ENCODE peak calls at places on chromosomes 4 and X, in six cellular contexts. V is IMR-90, Y is substantia nigra, B is aorta, Z is dorsolateral prefrontal cortex, G is RWPE1. D is an unnamed sample.

GRCh38 chrX:18210470-18210869 is 10.2 kb downstream of the BEND2 start:
- DNase-seq in V (peak), Y (no peak), B (no peak), Z (no peak), G (no peak), D (no peak)

GRCh38 chrX:39725114-39725513 is 372.6 kb downstream of the BCOR start:
- DNase-seq in V (no peak), Y (no peak), B (no peak), Z (no peak), G (no peak), D (no peak)

GRCh38 chr4:128256539-128256938 is 31.1 kb downstream of the PGRMC2 start:
- DNase-seq in V (no peak), Y (no peak), B (no peak), Z (no peak), G (no peak), D (no peak)

GRCh38 chr4:55546633-55547460 is at the start of gene CLOCK:
- DNase-seq in V (peak), Y (peak), B (peak), Z (peak), G (peak), D (peak)

GRCh38 chr4:53855886-53856260 is 208.5 kb downstream of the CHIC2 start:
- DNase-seq in V (peak), Y (no peak), B (no peak), Z (no peak), G (no peak), D (no peak)

GRCh38 chr4:74168841-74169240 is 10.9 kb downstream of the MTHFD2L start:
- DNase-seq in V (no peak), Y (no peak), B (no peak), Z (no peak), G (no peak), D (no peak)

GRCh38 chr4:149754526-149754925 is 61.1 kb downstream of the IQCM start:
- DNase-seq in V (peak), Y (no peak), B (no peak), Z (no peak), G (no peak), D (no peak)

GRCh38 chr4:168840988-168841681 is 168.9 kb downstream of the CBR4 start:
- DNase-seq in V (no peak), Y (no peak), B (no peak), Z (peak), G (no peak), D (no peak)

GRCh38 chr4:82898322-82899243 is 2.0 kb upstream of the THAP9 start:
- DNase-seq in V (peak), Y (no peak), B (no peak), Z (no peak), G (no peak), D (peak)

DNA sequence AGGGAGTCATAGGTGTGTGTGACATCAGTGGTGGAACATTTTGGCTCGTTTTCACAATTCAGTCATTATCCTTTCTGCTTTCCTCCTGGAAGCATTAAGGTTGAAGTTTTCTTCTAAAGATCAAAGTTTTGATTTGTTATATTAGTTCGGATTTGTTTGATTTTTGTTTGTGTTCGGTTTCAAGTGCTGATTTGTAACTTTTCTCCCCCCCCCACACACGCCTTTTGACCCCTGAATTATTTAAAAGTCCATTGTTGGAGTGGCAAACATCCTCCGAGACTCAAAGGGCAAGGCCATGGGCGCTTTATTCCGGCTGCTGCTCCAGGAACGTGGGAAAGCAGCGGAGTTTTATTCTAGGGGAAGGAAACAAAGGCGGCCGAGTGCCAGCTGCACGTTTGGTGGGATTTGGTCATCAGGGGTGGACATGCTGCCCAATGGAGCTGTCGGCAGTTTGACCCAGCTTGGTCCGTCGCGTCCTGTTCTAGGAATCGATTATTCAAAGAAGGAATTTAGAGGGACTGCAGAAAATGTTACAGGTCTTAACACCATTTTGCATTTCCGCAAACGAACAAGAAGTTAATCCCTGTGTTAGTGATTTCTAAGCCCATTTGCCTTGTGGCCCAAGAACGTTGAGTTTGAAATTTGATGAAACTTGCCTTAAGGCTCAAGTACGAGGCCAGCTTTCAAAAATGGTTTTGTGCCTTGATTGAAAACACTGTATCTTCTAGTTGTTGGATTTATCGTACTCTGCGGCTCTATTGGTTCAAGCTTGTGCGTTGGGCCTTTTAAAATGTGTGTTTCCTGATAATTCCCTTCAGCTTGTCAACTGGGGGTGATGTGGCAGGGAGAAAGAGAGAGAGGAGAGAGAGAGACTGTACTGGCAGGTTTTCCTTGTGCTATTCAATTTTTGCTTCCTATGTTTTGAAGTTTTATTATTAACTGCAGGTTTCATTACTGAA is 567 bp upstream of the ZNF41 start:
- DNase-seq in V (peak), Y (peak), B (peak), Z (no peak), G (peak), D (no peak)
- H3K27ac ChIP-seq in V (peak), Y (peak), B (peak), Z (peak), G (peak), D (peak)

GRCh38 chrX:47587091-47587891 is 5.1 kb downstream of the TIMP1 start:
- DNase-seq in V (peak), Y (no peak), B (no peak), Z (no peak), G (no peak), D (no peak)

GRCh38 chrX:47583240-47583861 is 1.1 kb downstream of the TIMP1 start:
- DNase-seq in V (no peak), Y (no peak), B (no peak), Z (no peak), G (no peak), D (no peak)

GRCh38 chrX:47585273-47585672 is 3.0 kb downstream of the TIMP1 start:
- DNase-seq in V (no peak), Y (no peak), B (no peak), Z (no peak), G (no peak), D (no peak)

GRCh38 chrX:47586043-47586787 is 4.0 kb downstream of the TIMP1 start:
- DNase-seq in V (no peak), Y (no peak), B (no peak), Z (no peak), G (no peak), D (no peak)

GRCh38 chrX:47584714-47585113 is 2.5 kb downstream of the TIMP1 start:
- DNase-seq in V (no peak), Y (no peak), B (no peak), Z (no peak), G (no peak), D (no peak)
- H3K27ac ChIP-seq in V (no peak), Y (no peak), B (peak), Z (no peak), G (no peak), D (no peak)

DNA sequence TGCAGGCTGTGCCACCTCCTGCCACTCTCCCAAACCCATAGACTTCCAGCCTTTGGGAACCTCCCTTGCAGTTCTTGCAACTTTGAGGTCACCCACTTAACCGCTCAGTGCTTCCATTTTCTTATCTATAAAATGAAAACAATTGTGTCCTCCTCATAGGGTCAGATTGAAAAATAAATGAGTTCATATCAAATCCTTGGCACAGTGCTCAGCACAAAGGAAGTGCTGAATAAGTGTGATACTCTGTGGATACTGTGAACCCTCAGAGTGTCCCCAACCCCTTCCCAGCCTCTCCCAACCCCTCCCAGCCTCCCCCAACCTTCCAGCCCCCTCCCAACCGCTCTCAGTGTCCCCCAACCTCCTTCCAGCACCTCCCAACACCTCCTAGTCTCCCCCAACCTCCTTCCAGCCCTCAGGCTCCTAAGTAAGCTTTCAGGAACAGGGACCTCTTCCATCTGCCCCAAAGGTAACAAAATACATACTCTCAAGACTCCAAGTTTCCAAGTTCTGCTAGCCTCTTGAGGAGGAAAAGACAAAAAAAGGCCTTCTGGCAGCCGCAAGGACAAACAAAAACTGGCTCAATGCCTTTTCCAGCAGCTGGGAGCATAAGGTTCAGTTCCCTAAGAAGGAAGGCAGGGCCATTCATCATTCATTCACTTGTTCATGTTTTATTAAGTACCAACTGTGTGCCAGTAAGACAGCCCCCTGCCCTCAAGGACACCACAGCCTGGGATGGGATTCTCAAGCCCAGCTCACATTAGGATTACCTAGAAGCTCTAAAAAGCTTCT is 46.1 kb upstream of the LGI2 start:
- DNase-seq in V (no peak), Y (no peak), B (no peak), Z (no peak), G (no peak), D (no peak)
- H3K27ac ChIP-seq in V (no peak), Y (no peak), B (no peak), Z (no peak), G (no peak), D (no peak)

GRCh38 chrX:153477458-153477857 is 7.1 kb upstream of the HAUS7 start:
- DNase-seq in V (no peak), Y (no peak), B (no peak), Z (no peak), G (no peak), D (no peak)
- H3K27ac ChIP-seq in V (peak), Y (no peak), B (peak), Z (peak), G (peak), D (peak)

GRCh38 chrX:155995476-155995875 is 2.0 kb upstream of the IL9R start:
- DNase-seq in V (no peak), Y (no peak), B (no peak), Z (no peak), G (no peak), D (no peak)

GRCh38 chrX:156000361-156000926 is 2.9 kb downstream of the IL9R start:
- DNase-seq in V (no peak), Y (no peak), B (peak), Z (no peak), G (no peak), D (no peak)

GRCh38 chrX:155998116-155998515 is 620 bp downstream of the IL9R start:
- DNase-seq in V (no peak), Y (no peak), B (no peak), Z (no peak), G (no peak), D (no peak)

GRCh38 chrX:155998761-155999510 is 1.4 kb downstream of the IL9R start:
- DNase-seq in V (no peak), Y (no peak), B (no peak), Z (no peak), G (no peak), D (no peak)

GRCh38 chrX:155997436-155997835 is at the start of gene IL9R:
- DNase-seq in V (no peak), Y (no peak), B (no peak), Z (no peak), G (no peak), D (no peak)
- H3K27ac ChIP-seq in V (no peak), Y (no peak), B (no peak), Z (no peak), G (no peak), D (no peak)

GRCh38 chrX:30618160-30618765 is 35.0 kb upstream of the GK start:
- DNase-seq in V (no peak), Y (no peak), B (no peak), Z (no peak), G (no peak), D (no peak)

GRCh38 chrX:30620125-30620524 is 33.1 kb upstream of the GK start:
- DNase-seq in V (peak), Y (no peak), B (no peak), Z (no peak), G (no peak), D (no peak)

GRCh38 chrX:30622361-30622760 is 30.9 kb upstream of the GK start:
- DNase-seq in V (no peak), Y (no peak), B (no peak), Z (no peak), G (no peak), D (no peak)

GRCh38 chrX:30626402-30626801 is 26.8 kb upstream of the GK start:
- DNase-seq in V (no peak), Y (no peak), B (no peak), Z (no peak), G (no peak), D (no peak)

GRCh38 chrX:30620980-30621716 is 32.1 kb upstream of the GK start:
- DNase-seq in V (peak), Y (no peak), B (no peak), Z (peak), G (peak), D (no peak)
- H3K27ac ChIP-seq in V (no peak), Y (no peak), B (no peak), Z (no peak), G (no peak), D (no peak)

GRCh38 chrX:120549483-120550452 is 11.0 kb downstream of the CUL4B start:
- DNase-seq in V (peak), Y (no peak), B (no peak), Z (no peak), G (peak), D (no peak)
- H3K27ac ChIP-seq in V (peak), Y (no peak), B (peak), Z (no peak), G (peak), D (no peak)

GRCh38 chr4:8315343-8316250 is 46.0 kb downstream of the HTRA3 start:
- DNase-seq in V (peak), Y (no peak), B (peak), Z (no peak), G (peak), D (peak)
- H3K27ac ChIP-seq in V (peak), Y (no peak), B (no peak), Z (no peak), G (peak), D (no peak)

DNA sequence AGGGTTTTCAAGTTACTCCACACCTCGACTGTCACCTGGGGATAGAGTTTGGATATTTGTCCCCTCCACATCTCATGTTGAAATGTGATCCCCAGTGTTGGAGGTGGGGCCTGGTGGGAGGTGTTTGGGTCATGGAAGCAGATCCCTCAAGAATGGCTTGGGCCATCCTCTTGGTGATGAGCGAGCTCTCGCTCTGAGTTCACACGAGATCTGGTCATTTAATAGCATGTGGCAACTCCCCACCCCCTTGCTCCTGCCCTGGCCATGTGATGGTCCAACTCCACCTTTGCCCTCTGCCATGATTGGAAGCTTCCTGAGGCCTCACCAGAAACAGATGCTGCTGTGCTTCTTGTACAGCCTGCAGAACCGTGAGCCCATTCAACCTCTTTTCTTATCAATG is 8.3 kb downstream of the CTAG1A start:
- DNase-seq in V (no peak), Y (no peak), B (peak), Z (no peak), G (no peak), D (no peak)
- H3K27ac ChIP-seq in V (no peak), Y (no peak), B (no peak), Z (no peak), G (no peak), D (no peak)